ENCODE peak calls at places on chromosomes 5 and 9, in seven cellular contexts. Z, T, W, G, S, N and V are unnamed samples.

GRCh38 chr9:127979333-127980055 is 1.3 kb downstream of the EEIG1 start:
- DNase-seq in N (peak; percentile 54), G (peak; percentile 29), Z (no peak), W (peak; percentile 61), T (peak; percentile 48), S (no peak), V (peak; percentile 95)

GRCh38 chr5:89399553-89399952 is 516.6 kb upstream of the MEF2C start:
- DNase-seq in G (no peak), T (no peak), W (no peak), Z (no peak), S (no peak), N (no peak), V (peak; percentile 13)

GRCh38 chr5:116990010-116990409 is 415.4 kb upstream of the SEMA6A start:
- DNase-seq in Z (no peak), T (no peak), S (no peak), G (no peak), W (no peak), N (no peak), V (no peak)

GRCh38 chr5:123696948-123697347 is 185.0 kb downstream of the CSNK1G3 start:
- DNase-seq in G (peak; percentile 7), Z (no peak), T (peak; percentile 73), W (no peak), S (peak; percentile 73), N (peak; percentile 20), V (no peak)

GRCh38 chr5:151569132-151570046 is 21.7 kb downstream of the FAT2 start:
- DNase-seq in S (no peak), Z (no peak), G (no peak), N (no peak), W (no peak), T (no peak), V (no peak)

GRCh38 chr9:78879324-78880100 is 582.6 kb downstream of the PSAT1 start:
- DNase-seq in T (no peak), N (peak; percentile 74), W (no peak), Z (no peak), G (no peak), S (no peak), V (no peak)

GRCh38 chr9:4937436-4937835 is 47.6 kb upstream of the JAK2 start:
- DNase-seq in W (no peak), G (no peak), Z (no peak), T (no peak), S (no peak), N (no peak), V (no peak)

GRCh38 chr9:86720893-86721698 is 226.2 kb downstream of the GAS1 start:
- DNase-seq in N (no peak), Z (no peak), W (no peak), S (no peak), G (no peak), T (no peak), V (no peak)

GRCh38 chr5:55344392-55344992 is 36.7 kb downstream of the MTREX start:
- DNase-seq in T (peak; percentile 47), N (peak; percentile 71), G (peak; percentile 70), Z (peak; percentile 65), W (peak; percentile 69), S (peak; percentile 74), V (peak; percentile 30)

GRCh38 chr5:178777557-178777956 is 47.1 kb upstream of the ZNF354A start:
- DNase-seq in T (no peak), W (no peak), S (no peak), N (no peak), G (no peak), Z (no peak), V (no peak)

GRCh38 chr5:68070641-68071191 is 144.8 kb upstream of the PIK3R1 start:
- DNase-seq in Z (no peak), S (no peak), N (no peak), G (no peak), T (no peak), W (no peak), V (peak; percentile 77)

GRCh38 chr9:90868555-90868954 is 66.9 kb downstream of the SYK start:
- DNase-seq in G (peak; percentile 11), T (no peak), Z (no peak), W (no peak), S (no peak), N (no peak), V (no peak)

GRCh38 chr5:73816656-73817420 is 190.8 kb downstream of the ARHGEF28 start:
- DNase-seq in S (no peak), G (peak; percentile 92), T (no peak), W (no peak), N (no peak), Z (no peak), V (peak; percentile 31)

GRCh38 chr9:121204611-121205010 is 2.9 kb upstream of the RAB14 start:
- DNase-seq in Z (no peak), T (no peak), G (no peak), W (no peak), S (no peak), N (no peak), V (no peak)

GRCh38 chr5:173829826-173830225 is 58.3 kb upstream of the CPEB4 start:
- DNase-seq in T (no peak), Z (no peak), G (peak; percentile 40), N (peak; percentile 26), S (peak; percentile 33), W (no peak), V (no peak)

GRCh38 chr9:107020040-107020530 is 157.1 kb downstream of the ZNF462 start:
- DNase-seq in G (peak; percentile 96), S (no peak), Z (no peak), W (no peak), N (no peak), T (peak; percentile 19), V (no peak)

GRCh38 chr5:96876292-96876850 is at the start of gene ERAP2:
- DNase-seq in G (peak; percentile 52), Z (no peak), W (no peak), N (peak; percentile 27), T (no peak), S (no peak), V (no peak)

GRCh38 chr5:159211712-159212111 is 2.4 kb upstream of the RNF145 start:
- DNase-seq in N (no peak), S (no peak), Z (no peak), G (no peak), W (no peak), T (no peak), V (no peak)

GRCh38 chr5:20335978-20336377 is 348.0 kb upstream of the CDH18 start:
- DNase-seq in Z (no peak), S (no peak), G (no peak), W (no peak), T (no peak), N (peak; percentile 21), V (no peak)

GRCh38 chr5:20340123-20340522 is 352.1 kb upstream of the CDH18 start:
- DNase-seq in N (no peak), T (no peak), G (no peak), S (peak; percentile 8), Z (no peak), W (no peak), V (no peak)
- TF ChIP-seq CTCF in N (no peak), T (no peak), G (no peak), S (no peak), Z (no peak), W (no peak), V (no peak)

GRCh38 chr9:122777052-122777451 is 11.7 kb upstream of the OR5C1 start:
- DNase-seq in S (no peak), Z (no peak), N (no peak), G (no peak), T (no peak), W (no peak), V (no peak)
- H3K4me1 ChIP-seq in S (no peaks in the 10 kb centered on the region), Z (no peaks in the 10 kb centered on the region), N (peaks cover 13% of the 10 kb centered on the region), G (peaks cover 20% of the 10 kb centered on the region), T (no peaks in the 10 kb centered on the region), W (no peaks in the 10 kb centered on the region), V (peaks cover 13% of the 10 kb centered on the region)

GRCh38 chr9:137396227-137396626 is 26.7 kb downstream of the EXD3 start:
- DNase-seq in G (peak; percentile 96), W (no peak), Z (no peak), N (peak; percentile 71), T (no peak), S (no peak), V (peak; percentile 96)

GRCh38 chr9:137398561-137399468 is 24.1 kb downstream of the EXD3 start:
- DNase-seq in N (no peak), T (no peak), G (no peak), Z (no peak), W (no peak), S (no peak), V (no peak)

GRCh38 chr9:137395666-137396010 is 27.3 kb downstream of the EXD3 start:
- DNase-seq in G (no peak), W (no peak), T (no peak), Z (no peak), S (no peak), N (no peak), V (no peak)

GRCh38 chr9:137396808-137397367 is 26.1 kb downstream of the EXD3 start:
- DNase-seq in N (no peak), Z (no peak), T (no peak), W (no peak), G (no peak), S (no peak), V (peak; percentile 72)

DNA sequence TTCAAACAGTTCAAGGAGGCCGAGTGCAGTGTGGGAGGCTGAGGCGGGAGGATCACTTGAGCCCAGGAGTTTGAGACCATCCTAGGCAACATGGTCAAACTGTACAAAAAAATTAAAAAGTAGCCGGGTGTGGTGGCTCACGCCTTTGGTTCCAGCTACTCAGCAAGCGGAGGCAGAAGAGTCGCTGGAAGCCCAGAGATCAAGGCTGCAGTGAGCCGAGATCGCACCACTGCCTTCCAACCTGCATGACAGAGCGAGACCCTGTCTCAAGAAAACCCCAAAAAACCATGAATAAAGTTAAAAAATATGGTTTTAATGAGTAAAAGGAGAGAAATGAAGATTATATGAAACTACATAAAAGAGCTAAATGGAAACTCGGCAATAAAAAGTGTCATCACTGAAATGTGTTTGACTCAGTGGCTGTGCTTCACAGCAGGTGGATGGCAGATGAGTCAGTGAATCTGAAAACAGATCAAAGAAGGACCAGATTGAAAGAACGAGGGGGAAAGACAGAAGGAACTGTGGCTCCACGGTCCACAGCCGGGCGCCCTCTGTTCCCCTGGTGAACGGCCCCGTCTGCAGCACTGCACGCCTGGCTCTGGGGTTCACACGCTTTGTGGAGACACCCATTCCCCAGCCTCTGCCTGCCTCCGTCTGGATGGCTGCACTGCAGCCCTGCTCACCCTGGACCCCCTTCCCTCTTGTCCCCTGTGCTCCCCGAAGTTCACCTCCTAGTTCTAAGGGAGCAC is 25.1 kb downstream of the EXD3 start:
- DNase-seq in Z (no peak), N (no peak), S (no peak), G (no peak), W (no peak), T (no peak), V (no peak)
- H3K9me3 ChIP-seq in Z (no peaks in the 10 kb centered on the region), N (no peaks in the 10 kb centered on the region), S (no peaks in the 10 kb centered on the region), G (no peaks in the 10 kb centered on the region), W (no peaks in the 10 kb centered on the region), T (no peaks in the 10 kb centered on the region), V (no peaks in the 10 kb centered on the region)

GRCh38 chr5:146952168-146952567 is 73.6 kb upstream of the PPP2R2B start:
- DNase-seq in S (no peak), W (no peak), G (no peak), T (no peak), N (no peak), Z (no peak), V (no peak)

GRCh38 chr5:146944764-146945710 is 66.5 kb upstream of the PPP2R2B start:
- DNase-seq in T (no peak), G (no peak), S (no peak), Z (no peak), W (no peak), N (no peak), V (no peak)

GRCh38 chr5:146948666-146949065 is 70.1 kb upstream of the PPP2R2B start:
- DNase-seq in Z (no peak), W (no peak), T (no peak), N (no peak), S (no peak), G (no peak), V (no peak)

GRCh38 chr5:146945722-146946121 is 67.2 kb upstream of the PPP2R2B start:
- DNase-seq in T (no peak), W (no peak), S (no peak), G (no peak), N (no peak), Z (no peak), V (no peak)

GRCh38 chr5:146947181-146947941 is 68.8 kb upstream of the PPP2R2B start:
- DNase-seq in G (peak; percentile 4), W (no peak), Z (peak; percentile 6), S (no peak), N (peak; percentile 27), T (no peak), V (no peak)
- TF ChIP-seq CTCF in G (peak; percentile 39), W (no peak), Z (no peak), S (no peak), N (no peak), T (no peak), V (peak; percentile 31)